ENCODE peak calls at places on chromosomes 2 and 18, in seven cellular contexts. E is cortex of kidney; J is hippocampal formation; V is CD14-positive monocyte; T is activated CD8-positive, alpha-beta memory T cell treated with anti-CD3 and anti-CD28 coated beads, Interleukin-2, amount 50 U/mL, for 48 hours; P is GM20000; I is Karpas-422. R is an unnamed sample.

GRCh38 chr2:20169796-20170467 is 55.0 kb downstream of the SDC1 start:
- DNase-seq in E (no peak), J (no peak), P (no peak), I (no peak), T (no peak), V (no peak), R (no peak)

GRCh38 chr18:73688851-73689659 is 458.6 kb downstream of the FBXO15 start:
- DNase-seq in T (no peak), V (no peak), I (no peak), J (no peak), P (no peak), E (no peak), R (no peak)

GRCh38 chr2:151560289-151560688 is 150.6 kb downstream of the RIF1 start:
- DNase-seq in V (no peak), T (no peak), E (no peak), P (no peak), I (no peak), J (no peak), R (no peak)

GRCh38 chr2:149767516-149767974 is 180.0 kb upstream of the MMADHC start:
- DNase-seq in I (no peak), P (no peak), V (no peak), E (no peak), T (no peak), J (no peak), R (no peak)

GRCh38 chr18:79906706-79907105 is 44.7 kb downstream of the SLC66A2 start:
- DNase-seq in P (no peak), E (no peak), J (no peak), T (no peak), V (no peak), I (no peak), R (no peak)

GRCh38 chr2:157874997-157875719 is 972 bp downstream of the ACVR1 start:
- DNase-seq in P (no peak), V (no peak), J (no peak), I (peak), E (no peak), T (no peak), R (peak)

GRCh38 chr18:62899534-62899933 is 184.2 kb downstream of the PHLPP1 start:
- DNase-seq in T (no peak), E (no peak), J (no peak), I (no peak), P (no peak), V (no peak), R (no peak)

GRCh38 chr2:12131975-12132374 is 385.5 kb downstream of the LPIN1 start:
- DNase-seq in E (no peak), P (no peak), T (no peak), I (no peak), V (no peak), J (no peak), R (no peak)

GRCh38 chr2:64837925-64838641 is 151.1 kb upstream of the SLC1A4 start:
- DNase-seq in J (no peak), P (no peak), V (peak), E (no peak), T (no peak), I (peak), R (no peak)

GRCh38 chr18:60232541-60232940 is 140.0 kb downstream of the MC4R start:
- DNase-seq in I (no peak), V (no peak), T (no peak), P (no peak), J (no peak), E (no peak), R (no peak)

GRCh38 chr2:191675807-191676667 is 1.9 kb upstream of the NABP1 start:
- DNase-seq in P (peak), V (peak), I (peak), T (no peak), E (no peak), J (no peak), R (peak)

R was measured in putamen.